ENCODE peak calls at places on chromosomes 2 and 18, in nine cellular contexts. F is breast epithelium, K is body of pancreas, Q is esophagus squamous epithelium, V is A549, H is adrenal gland, Z is sigmoid colon, S is IMR-90, P is tibial nerve. D is an unnamed sample. For H3K4me1, the result is how much of the 10 kb centered on the place peaks cover.

GRCh38 chr2:204265701-204266310 is 279.5 kb upstream of the PARD3B start:
- DNase-seq in F (no peak), H (no peak), K (no peak), Q (no peak), P (no peak), V (no peak), S (no peak), Z (no peak), D (no peak)

GRCh38 chr2:144659731-144660275 is 139.9 kb upstream of the ZEB2 start:
- DNase-seq in F (no peak), Z (no peak), S (peak), V (no peak), K (no peak), P (no peak), H (no peak), Q (no peak), D (no peak)

GRCh38 chr2:15856318-15856717 is 84.0 kb upstream of the MYCN start:
- DNase-seq in P (no peak), Z (no peak), F (no peak), H (no peak), K (no peak), V (no peak), Q (no peak), S (no peak), D (no peak)

GRCh38 chr18:12059334-12060181 is 34.1 kb upstream of the ANKRD62 start:
- DNase-seq in P (no peak), S (no peak), F (no peak), Z (no peak), Q (no peak), K (no peak), V (no peak), H (no peak), D (no peak)

GRCh38 chr2:104406273-104406726 is 447.6 kb upstream of the POU3F3 start:
- DNase-seq in S (no peak), Z (peak), P (no peak), F (no peak), Q (no peak), V (no peak), H (no peak), K (no peak), D (no peak)

GRCh38 chr18:8734496-8734895 is 29.1 kb downstream of the MTCL1 start:
- DNase-seq in K (no peak), S (no peak), Q (no peak), V (no peak), H (no peak), Z (no peak), P (no peak), F (no peak), D (no peak)

GRCh38 chr2:204453730-204454167 is 91.5 kb upstream of the PARD3B start:
- DNase-seq in P (no peak), V (peak), S (no peak), Q (no peak), K (peak), H (peak), F (no peak), Z (peak), D (no peak)

GRCh38 chr2:239277401-239278085 is 123.3 kb downstream of the HDAC4 start:
- DNase-seq in Z (peak), V (no peak), Q (no peak), P (no peak), H (peak), F (no peak), K (no peak), S (no peak), D (no peak)

GRCh38 chr2:184201246-184201645 is 397.1 kb upstream of the ZNF804A start:
- DNase-seq in H (no peak), K (no peak), V (no peak), Z (no peak), P (no peak), Q (no peak), F (no peak), S (no peak), D (no peak)

GRCh38 chr2:14628906-14629305 is 3.6 kb upstream of the LRATD1 start:
- DNase-seq in P (no peak), F (no peak), S (no peak), Z (no peak), Q (no peak), H (no peak), K (no peak), V (no peak), D (no peak)

GRCh38 chr2:65749549-65749948 is 317.1 kb upstream of the SPRED2 start:
- DNase-seq in Z (no peak), H (no peak), Q (no peak), S (peak), V (no peak), F (no peak), P (no peak), K (no peak), D (no peak)

GRCh38 chr2:241036964-241037421 is 38.6 kb downstream of the SNED1 start:
- DNase-seq in S (no peak), V (no peak), F (no peak), K (no peak), P (no peak), Z (peak), Q (no peak), H (no peak), D (peak)
- TF ChIP-seq POLR2A in S (no peak), V (no peak), F (no peak), K (no peak), P (no peak), Z (no peak), Q (no peak), H (no peak), D (no peak)

GRCh38 chr18:55007582-55007981 is 48.3 kb upstream of the CCDC68 start:
- DNase-seq in S (peak), F (no peak), Z (no peak), K (no peak), V (no peak), H (no peak), Q (no peak), P (no peak), D (no peak)
- H3K4me3 ChIP-seq in S (no peak), F (no peak), Z (no peak), K (no peak), V (no peak), H (no peak), Q (no peak), P (no peak), D (no peak)

GRCh38 chr2:197274937-197275336 is 35.6 kb downstream of the ANKRD44 start:
- DNase-seq in H (no peak), F (no peak), Q (no peak), K (no peak), V (no peak), Z (no peak), P (no peak), S (no peak), D (no peak)
- H3K4me1 ChIP-seq in H (under half), F (under half), Q (under half), K (under half), V (under half), Z (under half), P (under half), S (under half), D (under half)

GRCh38 chr18:36186461-36187137 is 698 bp upstream of the MOCOS start:
- DNase-seq in P (no peak), S (no peak), H (peak), V (no peak), Z (no peak), K (peak), Q (no peak), F (peak), D (peak)

GRCh38 chr18:36187826-36188721 is 777 bp downstream of the MOCOS start:
- DNase-seq in H (peak), K (peak), S (peak), P (no peak), Q (no peak), Z (no peak), V (no peak), F (no peak), D (peak)

GRCh38 chr18:36188912-36189311 is 1.6 kb downstream of the MOCOS start:
- DNase-seq in Q (no peak), P (no peak), F (no peak), K (no peak), S (no peak), H (no peak), Z (no peak), V (no peak), D (no peak)

GRCh38 chr18:36185901-36186460 is 1.3 kb upstream of the MOCOS start:
- DNase-seq in Z (no peak), H (no peak), V (no peak), Q (no peak), K (no peak), F (no peak), P (no peak), S (no peak), D (no peak)

DNA sequence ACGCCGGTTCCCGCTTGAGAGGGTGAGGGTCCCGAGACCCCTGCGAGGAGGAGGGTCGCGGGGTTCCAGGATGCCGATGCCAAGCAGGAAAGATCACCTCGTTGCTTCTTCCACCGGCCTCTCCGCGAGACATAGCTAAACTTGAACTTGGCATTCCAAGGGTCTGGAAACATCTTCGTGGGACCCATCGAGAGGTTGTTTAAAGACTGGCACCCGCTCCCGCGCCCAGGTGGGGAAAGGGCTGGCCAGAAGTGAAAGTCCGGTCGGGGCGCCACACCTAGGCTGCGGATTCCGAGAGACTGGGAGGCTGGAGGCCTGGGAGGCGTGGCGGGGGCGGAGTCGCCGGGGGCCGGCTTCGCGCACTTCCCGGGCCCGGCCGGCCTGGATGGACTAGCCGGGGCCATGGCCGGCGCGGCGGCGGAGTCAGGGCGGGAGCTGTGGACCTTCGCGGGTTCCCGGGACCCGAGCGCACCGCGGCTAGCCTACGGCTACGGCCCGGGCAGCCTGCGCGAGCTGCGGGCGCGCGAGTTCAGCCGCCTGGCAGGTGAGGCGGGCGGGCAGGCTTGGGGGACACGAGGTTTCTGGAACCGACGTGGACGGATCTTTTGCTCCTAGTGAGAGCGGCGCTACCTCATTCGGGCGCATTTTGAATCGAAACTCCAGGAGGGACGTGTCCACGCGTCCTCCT is at the start of gene MOCOS:
- DNase-seq in Q (no peak), P (peak), F (peak), H (peak), S (peak), Z (peak), K (peak), V (peak), D (peak)
- TF ChIP-seq POLR2A in Q (no peak), P (no peak), F (no peak), H (peak), S (peak), Z (no peak), K (peak), V (peak), D (peak)

DNA sequence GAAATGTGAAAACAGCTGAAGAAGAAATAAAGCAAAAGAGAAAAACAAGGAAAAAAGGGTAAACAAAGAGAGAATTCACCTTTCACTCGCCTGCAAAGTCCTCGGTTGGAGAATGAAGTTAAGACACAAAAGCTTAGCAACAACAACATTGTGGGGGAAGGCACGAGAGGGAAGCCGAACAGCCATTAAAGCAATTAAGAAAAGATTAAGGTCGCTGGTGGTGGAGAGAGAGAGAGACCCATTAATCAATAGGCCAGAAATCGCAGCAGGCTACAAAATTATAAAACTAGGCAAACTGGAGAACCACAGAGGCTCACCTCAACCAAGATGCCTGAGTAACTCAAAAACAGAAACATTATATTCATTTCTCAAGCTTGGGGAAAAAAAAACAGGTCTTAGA is 120.0 kb upstream of the SIX3 start:
- DNase-seq in S (no peak), Q (no peak), K (no peak), V (no peak), P (no peak), H (no peak), F (no peak), Z (no peak), D (no peak)
- H3K4me3 ChIP-seq in S (no peak), Q (no peak), K (no peak), V (no peak), P (no peak), H (no peak), F (no peak), Z (no peak), D (no peak)